ENCODE peak calls at places on chromosomes 13 and 19, in ten cellular contexts. K is epithelial cell of prostate, A is OCI-M1, G is ELR, U is NCI-H146, P is C1 segment of cervical spinal cord, Z is NCI-H2107, V is T-helper 17 cell, N is AG10803, B is amygdala. M is an unnamed sample.

GRCh38 chr19:14775855-14776254 is 2.5 kb downstream of the ADGRE2 start:
- DNase-seq in K (no peak), U (no peak), B (no peak), V (no peak), A (peak; percentile 64), Z (no peak), P (no peak), N (no peak), G (no peak), M (no peak)

GRCh38 chr19:19485161-19485997 is 30.0 kb downstream of the TSSK6 start:
- DNase-seq in U (no peak), B (no peak), A (peak; percentile 55), K (no peak), N (peak; percentile 47), V (no peak), G (peak; percentile 87), Z (no peak), P (no peak), M (peak; percentile 77)

GRCh38 chr13:67133476-67133875 is 96.7 kb downstream of the PCDH9 start:
- DNase-seq in N (no peak), V (no peak), P (no peak), Z (no peak), G (no peak), K (no peak), U (no peak), A (peak; percentile 30), B (no peak), M (no peak)

GRCh38 chr19:8512115-8512967 is 1.6 kb downstream of the ZNF414 start:
- DNase-seq in N (no peak), V (no peak), B (no peak), U (no peak), K (no peak), Z (no peak), G (peak; percentile 45), A (peak; percentile 69), P (no peak), M (no peak)

GRCh38 chr13:51241720-51242119 is 19.5 kb downstream of the FAM124A start:
- DNase-seq in B (no peak), N (peak; percentile 26), P (no peak), A (peak; percentile 18), G (peak; percentile 25), Z (no peak), V (no peak), K (no peak), U (no peak), M (no peak)

GRCh38 chr13:47332149-47332548 is 435.3 kb upstream of the HTR2A start:
- DNase-seq in A (no peak), U (no peak), K (no peak), B (no peak), Z (no peak), N (peak; percentile 56), V (no peak), G (peak; percentile 33), P (no peak), M (no peak)

GRCh38 chr19:30228113-30228725 is 144.0 kb upstream of the ZNF536 start:
- DNase-seq in V (no peak), A (no peak), N (no peak), G (no peak), P (no peak), U (no peak), B (peak; percentile 57), Z (no peak), K (no peak), M (no peak)

GRCh38 chr13:102724923-102725322 is 30.1 kb upstream of the METTL21C start:
- DNase-seq in K (peak; percentile 78), N (peak; percentile 83), G (peak; percentile 53), A (peak; percentile 64), Z (peak; percentile 19), U (peak; percentile 27), B (peak; percentile 28), P (no peak), V (no peak), M (no peak)

GRCh38 chr13:113216165-113217056 is 7.0 kb downstream of the CUL4A start:
- DNase-seq in Z (peak; percentile 55), G (peak; percentile 71), U (peak; percentile 17), P (no peak), V (no peak), B (no peak), K (no peak), N (peak; percentile 62), A (peak; percentile 56), M (no peak)

GRCh38 chr13:53250272-53250875 is 221.8 kb downstream of the OLFM4 start:
- DNase-seq in Z (peak; percentile 50), P (no peak), U (peak; percentile 84), K (peak; percentile 14), A (peak; percentile 93), N (peak; percentile 75), B (no peak), G (peak; percentile 78), V (no peak), M (peak; percentile 22)

GRCh38 chr13:44868397-44868796 is 120.9 kb downstream of the NUFIP1 start:
- DNase-seq in B (no peak), Z (no peak), N (no peak), K (no peak), V (no peak), U (no peak), P (no peak), A (no peak), G (no peak), M (no peak)

GRCh38 chr19:18665771-18666202 is 17.7 kb upstream of the CRTC1 start:
- DNase-seq in G (no peak), Z (no peak), V (no peak), P (no peak), B (no peak), A (no peak), N (no peak), U (no peak), K (no peak), M (no peak)

GRCh38 chr13:27921421-27921960 is 1.7 kb downstream of the PDX1 start:
- DNase-seq in K (no peak), U (no peak), N (no peak), G (no peak), P (no peak), V (no peak), A (no peak), B (no peak), Z (no peak), M (no peak)

GRCh38 chr19:57665261-57665806 is 3.4 kb upstream of the ZSCAN4 start:
- DNase-seq in G (no peak), Z (no peak), P (no peak), K (no peak), A (no peak), B (no peak), N (no peak), U (peak; percentile 92), V (no peak), M (no peak)

GRCh38 chr13:38394777-38395504 is 45.3 kb downstream of the UFM1 start:
- DNase-seq in U (peak; percentile 47), P (no peak), V (no peak), A (no peak), N (peak; percentile 52), K (peak; percentile 73), B (no peak), G (peak; percentile 71), Z (no peak), M (no peak)

GRCh38 chr19:18833849-18834643 is 2.3 kb downstream of the UPF1 start:
- DNase-seq in N (no peak), A (no peak), U (peak; percentile 97), B (no peak), P (no peak), Z (no peak), G (peak; percentile 26), K (no peak), V (no peak), M (no peak)

GRCh38 chr19:55544776-55545439 is 435 bp downstream of the SBK3 start:
- DNase-seq in G (no peak), B (no peak), U (no peak), V (no peak), K (no peak), P (no peak), A (no peak), Z (no peak), N (no peak), M (no peak)

GRCh38 chr19:40512473-40513344 is 45.9 kb downstream of the SPTBN4 start:
- DNase-seq in N (peak; percentile 13), A (no peak), U (peak; percentile 49), B (no peak), K (no peak), G (no peak), Z (no peak), V (no peak), P (no peak), M (no peak)

GRCh38 chr13:100381595-100382224 is 206.9 kb downstream of the GGACT start:
- DNase-seq in N (no peak), G (no peak), Z (no peak), V (no peak), B (no peak), A (no peak), P (no peak), K (no peak), U (no peak), M (no peak)

GRCh38 chr19:13066231-13066630 is 36.4 kb downstream of the LYL1 start:
- DNase-seq in A (peak; percentile 35), N (no peak), B (no peak), P (no peak), V (no peak), Z (no peak), G (no peak), U (no peak), K (no peak), M (no peak)

GRCh38 chr19:51784922-51785690 is 9.9 kb upstream of the FPR3 start:
- DNase-seq in V (no peak), N (peak; percentile 92), Z (no peak), A (peak; percentile 98), P (no peak), K (peak; percentile 96), G (peak; percentile 80), B (peak; percentile 13), U (no peak), M (peak; percentile 34)

GRCh38 chr13:111115841-111116500 is 861 bp downstream of the ARHGEF7 start:
- DNase-seq in K (no peak), Z (no peak), U (no peak), V (no peak), A (no peak), N (peak; percentile 89), G (peak; percentile 56), P (no peak), B (no peak), M (peak; percentile 90)

GRCh38 chr13:74761794-74762193 is 627.6 kb upstream of the KLF12 start:
- DNase-seq in V (no peak), A (no peak), G (no peak), B (no peak), Z (no peak), P (no peak), U (no peak), K (no peak), N (peak; percentile 96), M (no peak)

GRCh38 chr13:66855110-66855509 is 375.0 kb downstream of the PCDH9 start:
- DNase-seq in A (no peak), K (no peak), Z (no peak), G (peak; percentile 17), V (no peak), U (no peak), N (no peak), B (no peak), P (no peak), M (no peak)

GRCh38 chr19:51370230-51370629 is 1.4 kb upstream of the CLDND2 start:
- DNase-seq in B (no peak), U (no peak), V (no peak), P (no peak), A (no peak), N (no peak), K (no peak), G (no peak), Z (no peak), M (no peak)

GRCh38 chr19:44890366-44891015 is 563 bp upstream of the TOMM40 start:
- DNase-seq in G (peak; percentile 100), V (no peak), A (peak; percentile 100), N (peak; percentile 100), B (peak; percentile 100), U (peak; percentile 100), K (peak; percentile 99), Z (peak; percentile 100), P (peak; percentile 96), M (peak; percentile 99)

GRCh38 chr19:38806371-38806770 is 6.4 kb downstream of the LGALS4 start:
- DNase-seq in P (no peak), U (no peak), V (no peak), Z (no peak), G (no peak), K (no peak), A (no peak), N (no peak), B (no peak), M (no peak)

GRCh38 chr13:74246398-74246975 is 112.3 kb upstream of the KLF12 start:
- DNase-seq in V (no peak), P (no peak), Z (no peak), N (no peak), U (no peak), K (no peak), B (no peak), G (no peak), A (no peak), M (no peak)